ENCODE peak calls at places on chromosomes 4 and X, in four cellular contexts. T is IMR-90, I is H1, P is H9. G is an unnamed sample.

GRCh38 chrX:100731441-100732281 is at the start of gene SYTL4:
- DNase-seq in I (no peak), T (no peak), P (peak), G (peak)

GRCh38 chrX:21151051-21151450 is 223.2 kb upstream of the CNKSR2 start:
- DNase-seq in P (no peak), T (no peak), I (no peak), G (no peak)

GRCh38 chrX:133054761-133055385 is 42.0 kb downstream of the USP26 start:
- DNase-seq in T (no peak), P (no peak), I (no peak), G (peak)

GRCh38 chrX:29172880-29173279 is 585.6 kb downstream of the IL1RAPL1 start:
- DNase-seq in T (peak), P (no peak), I (no peak), G (no peak)

GRCh38 chr4:151835467-151835866 is 74.7 kb upstream of the GATB start:
- DNase-seq in T (no peak), P (no peak), I (no peak), G (no peak)

GRCh38 chr4:145012841-145013240 is 85.2 kb downstream of the ANAPC10 start:
- DNase-seq in P (no peak), I (no peak), T (peak), G (peak)

GRCh38 chr4:38664704-38665401 is 854 bp downstream of the KLF3 start:
- DNase-seq in T (peak), I (no peak), P (peak), G (peak)

GRCh38 chr4:169030575-169030982 is 20.5 kb upstream of the CBR4 start:
- DNase-seq in I (no peak), P (no peak), T (peak), G (peak)

GRCh38 chr4:10201356-10202223 is 85.0 kb upstream of the WDR1 start:
- DNase-seq in I (no peak), T (no peak), P (no peak), G (no peak)

GRCh38 chr4:151206241-151207005 is 70.5 kb upstream of the PRSS48 start:
- DNase-seq in T (no peak), P (no peak), I (no peak), G (no peak)

GRCh38 chr4:52926575-52926974 is 64.5 kb downstream of the RASL11B start:
- DNase-seq in T (no peak), I (no peak), P (no peak), G (no peak)

GRCh38 chr4:184097240-184097619 is 120.4 kb downstream of the ENPP6 start:
- DNase-seq in T (no peak), I (peak), P (peak), G (peak)

GRCh38 chr4:156771171-156771837 is 200.3 kb downstream of the PDGFC start:
- DNase-seq in P (peak), T (peak), I (no peak), G (peak)

GRCh38 chr4:67892905-67893304 is 9.1 kb upstream of the TMPRSS11D start:
- DNase-seq in T (no peak), I (no peak), P (peak), G (peak)

GRCh38 chr4:41611881-41612871 is 74.2 kb downstream of the LIMCH1 start:
- DNase-seq in P (peak), T (peak), I (no peak), G (peak)

GRCh38 chr4:10861036-10861435 is 176.5 kb upstream of the CLNK start:
- DNase-seq in T (no peak), P (no peak), I (no peak), G (no peak)

GRCh38 chr4:119268466-119268865 is 53.5 kb downstream of the FABP2 start:
- DNase-seq in P (no peak), I (no peak), T (no peak), G (no peak)

GRCh38 chr4:7190668-7191545 is 1.4 kb upstream of the SORCS2 start:
- DNase-seq in I (no peak), T (no peak), P (peak), G (no peak)
- H3K4ac ChIP-seq in I (no peak), T (no peak), P (no peak), G (no peak)

DNA sequence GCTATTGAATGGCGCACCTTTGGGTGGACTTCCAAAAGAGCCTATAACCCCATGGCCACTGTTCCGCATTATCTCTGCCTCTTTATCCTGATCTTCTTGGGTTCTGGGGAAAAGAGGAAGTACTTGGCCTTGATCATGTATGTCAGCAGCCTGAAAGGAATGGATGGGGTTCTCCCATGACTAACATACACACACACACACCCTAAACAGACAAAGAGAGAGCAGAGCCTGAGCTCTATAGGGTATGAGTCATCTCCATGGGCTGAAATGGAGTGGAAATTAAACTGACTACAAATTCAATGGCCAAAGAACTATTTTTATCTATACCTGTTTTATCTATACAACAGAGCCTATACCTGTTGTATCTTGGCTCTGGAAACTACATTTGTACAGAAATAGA is 141.5 kb upstream of the MTMR8 start:
- DNase-seq in P (no peak), I (no peak), T (no peak), G (no peak)
- H3K4ac ChIP-seq in P (no peak), I (no peak), T (no peak), G (no peak)

GRCh38 chr4:107380190-107380589 is 339.8 kb downstream of the PAPSS1 start:
- DNase-seq in I (no peak), P (no peak), T (no peak), G (no peak)
- H3K4ac ChIP-seq in I (no peak), P (no peak), T (peak), G (peak)

GRCh38 chrX:9786839-9787635 is 808 bp downstream of the SHROOM2 start:
- DNase-seq in P (no peak), T (no peak), I (no peak), G (no peak)
- H3K4ac ChIP-seq in P (no peak), T (no peak), I (no peak), G (no peak)

GRCh38 chr4:140730108-140730507 is 26.1 kb downstream of the TBC1D9 start:
- DNase-seq in T (no peak), P (no peak), I (no peak), G (no peak)

GRCh38 chr4:140726776-140727500 is 29.2 kb downstream of the TBC1D9 start:
- DNase-seq in T (peak), P (no peak), I (no peak), G (peak)

GRCh38 chr4:140721088-140721421 is 35.1 kb downstream of the TBC1D9 start:
- DNase-seq in I (no peak), T (no peak), P (no peak), G (no peak)

GRCh38 chr4:140724780-140725179 is 31.4 kb downstream of the TBC1D9 start:
- DNase-seq in P (no peak), I (no peak), T (peak), G (no peak)

DNA sequence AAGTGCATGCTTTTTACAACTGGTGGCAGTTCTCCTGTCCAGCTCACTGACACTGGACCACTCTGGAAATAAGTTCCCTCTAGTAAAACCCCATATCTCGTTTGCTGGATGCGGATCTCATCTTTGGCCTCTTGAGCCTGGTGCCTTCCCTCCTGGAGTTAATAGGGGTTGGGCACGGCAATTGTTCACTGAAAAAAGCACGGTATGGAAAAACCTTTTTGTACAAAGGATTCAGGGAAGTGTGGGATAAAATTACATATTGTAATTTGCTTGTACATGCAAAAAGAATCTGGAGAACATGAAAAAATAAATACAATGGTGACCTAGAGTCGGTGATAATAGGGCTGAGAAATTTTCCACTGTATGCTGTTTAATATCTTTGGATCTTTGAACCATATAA is 30.6 kb downstream of the TBC1D9 start:
- DNase-seq in T (no peak), P (no peak), I (no peak), G (no peak)
- H3K4ac ChIP-seq in T (no peak), P (no peak), I (no peak), G (no peak)